ENCODE peak calls at places on chromosome 5, in ten cellular contexts. X is endothelial cell; N is activated CD4-positive, alpha-beta T cell treated with anti-CD3 and anti-CD28 coated beads for 48 hours; H is NCI-H345; S is BJ; Q is GM19239; M is left lung; E is HS-27A; G is activated T-helper 2 cell treated with anti-CD3 and anti-CD28 coated beads, Interferon-gamma antibody, Interleukin-2, Interleukin-4, amounts not matched to agents 10 μg/mL and 5 μg/mL and 100 μg/mL, durations not matched to agents 14 hours and 24 hours and 36 hours; Z is bronchial epithelial cell. T is an unnamed sample.

GRCh38 chr5:56278267-56278826 is 45.2 kb upstream of the ANKRD55 start:
- DNase-seq in M (no peak), S (peak), H (no peak), Z (no peak), G (no peak), X (no peak), Q (no peak), E (peak), N (no peak), T (no peak)

GRCh38 chr5:120368923-120369715 is 95.0 kb upstream of the PRR16 start:
- DNase-seq in G (no peak), X (no peak), E (no peak), Z (peak), H (no peak), S (no peak), N (no peak), M (no peak), Q (no peak), T (no peak)

GRCh38 chr5:32949571-32949970 is 238.4 kb downstream of the NPR3 start:
- DNase-seq in Z (peak), X (no peak), E (no peak), S (no peak), H (no peak), M (no peak), Q (no peak), G (no peak), N (no peak), T (no peak)

GRCh38 chr5:112338681-112339337 is 80.3 kb downstream of the EPB41L4A start:
- DNase-seq in G (no peak), M (no peak), S (no peak), X (no peak), Z (peak), Q (no peak), N (no peak), E (no peak), H (peak), T (peak)

GRCh38 chr5:10757043-10757442 is 4.0 kb downstream of the DAP start:
- DNase-seq in X (no peak), Z (no peak), N (no peak), S (no peak), E (no peak), G (no peak), Q (no peak), H (peak), M (no peak), T (no peak)

GRCh38 chr5:130605200-130605599 is 559.9 kb downstream of the HINT1 start:
- DNase-seq in Z (peak), N (no peak), S (no peak), M (no peak), G (no peak), E (no peak), H (no peak), Q (no peak), X (no peak), T (peak)

GRCh38 chr5:67364381-67364970 is 167.9 kb upstream of the CD180 start:
- DNase-seq in H (no peak), Q (no peak), S (no peak), E (no peak), N (no peak), X (no peak), Z (no peak), M (no peak), G (no peak), T (no peak)

GRCh38 chr5:1987471-1987870 is 104.7 kb upstream of the IRX4 start:
- DNase-seq in G (no peak), Q (no peak), S (no peak), N (no peak), Z (no peak), X (no peak), E (no peak), M (no peak), H (no peak), T (no peak)

GRCh38 chr5:157575096-157575872 is at the start of gene ADAM19:
- DNase-seq in Z (no peak), S (no peak), H (peak), X (peak), Q (no peak), G (peak), M (peak), N (peak), E (peak), T (peak)

GRCh38 chr5:156475831-156476551 is 149.0 kb downstream of the SGCD start:
- DNase-seq in G (no peak), M (no peak), X (no peak), Q (no peak), S (peak), Z (peak), E (no peak), H (no peak), N (no peak), T (no peak)

GRCh38 chr5:180069589-180070247 is 1.8 kb downstream of the RNF130 start:
- DNase-seq in Z (peak), S (no peak), X (no peak), H (peak), G (no peak), M (no peak), N (no peak), Q (no peak), E (no peak), T (peak)

GRCh38 chr5:90131734-90132133 is 277.8 kb downstream of the CETN3 start:
- DNase-seq in H (no peak), X (no peak), E (no peak), Q (peak), S (no peak), N (no peak), G (no peak), M (no peak), Z (no peak), T (no peak)

GRCh38 chr5:138898742-138899141 is 23.6 kb upstream of the LRRTM2 start:
- DNase-seq in G (no peak), Z (no peak), N (no peak), H (no peak), E (no peak), X (no peak), Q (no peak), S (no peak), M (no peak), T (no peak)

GRCh38 chr5:161306354-161306990 is 240.1 kb downstream of the GABRB2 start:
- DNase-seq in N (no peak), G (no peak), Z (no peak), H (no peak), M (no peak), S (no peak), E (no peak), Q (no peak), X (no peak), T (no peak)

GRCh38 chr5:91038180-91038808 is 344.8 kb downstream of the ARRDC3 start:
- DNase-seq in H (peak), G (no peak), S (no peak), Q (no peak), N (no peak), E (no peak), X (no peak), M (no peak), Z (no peak), T (no peak)

GRCh38 chr5:98258939-98259338 is 514.5 kb upstream of the RGMB start:
- DNase-seq in X (no peak), N (no peak), S (no peak), H (peak), M (no peak), Q (no peak), Z (no peak), E (no peak), G (no peak), T (no peak)

GRCh38 chr5:33807771-33808170 is 84.0 kb downstream of the ADAMTS12 start:
- DNase-seq in N (no peak), Q (no peak), X (no peak), S (no peak), H (no peak), M (no peak), G (no peak), Z (no peak), E (no peak), T (no peak)

GRCh38 chr5:150175536-150175935 is 9.0 kb downstream of the CDX1 start:
- DNase-seq in Z (no peak), Q (no peak), H (no peak), X (peak), S (no peak), G (no peak), M (no peak), N (no peak), E (no peak), T (peak)